ENCODE peak calls at places on chromosomes 5 and 9, in six cellular contexts. I is IMR-90, X is H1, D is neuronal stem cell, H is H9, N is trophoblast cell. C is an unnamed sample.

GRCh38 chr5:38468978-38469706 is 87.3 kb downstream of the LIFR start:
- DNase-seq in N (no peak), X (no peak), I (no peak), H (no peak), D (no peak), C (no peak)

GRCh38 chr9:111983484-111983908 is 86.9 kb downstream of the UGCG start:
- DNase-seq in N (no peak), H (no peak), D (no peak), I (no peak), X (no peak), C (no peak)

GRCh38 chr5:112025729-112026128 is 268.7 kb upstream of the NREP start:
- DNase-seq in I (no peak), X (no peak), D (no peak), H (no peak), N (no peak), C (no peak)

GRCh38 chr5:90368454-90369246 is 40.9 kb downstream of the CETN3 start:
- DNase-seq in N (no peak), D (no peak), X (no peak), H (no peak), I (no peak), C (no peak)

GRCh38 chr5:137091473-137091872 is 407.7 kb downstream of the SPOCK1 start:
- DNase-seq in D (no peak), X (no peak), N (no peak), I (no peak), H (peak), C (no peak)

GRCh38 chr9:111412280-111412679 is 71.9 kb downstream of the ECPAS start:
- DNase-seq in X (no peak), I (no peak), D (no peak), N (no peak), H (no peak), C (no peak)

GRCh38 chr5:16618138-16618897 is 1.5 kb upstream of the RETREG1 start:
- DNase-seq in I (no peak), N (no peak), H (no peak), D (no peak), X (no peak), C (no peak)

GRCh38 chr9:91060520-91061343 is 259.1 kb downstream of the SYK start:
- DNase-seq in I (peak), X (no peak), D (no peak), H (no peak), N (peak), C (peak)

GRCh38 chr9:123445981-123446610 is 90.1 kb downstream of the CRB2 start:
- DNase-seq in H (peak), I (peak), X (no peak), D (no peak), N (peak), C (no peak)

GRCh38 chr5:171562822-171563221 is 143.4 kb downstream of the FGF18 start:
- DNase-seq in D (no peak), N (no peak), X (no peak), H (no peak), I (peak), C (peak)

GRCh38 chr5:135869151-135869737 is 26.4 kb downstream of the IL9 start:
- DNase-seq in H (no peak), D (no peak), N (no peak), X (no peak), I (no peak), C (no peak)

GRCh38 chr5:107900721-107901120 is 230.0 kb upstream of the EFNA5 start:
- DNase-seq in X (no peak), N (no peak), I (no peak), D (no peak), H (no peak), C (no peak)

GRCh38 chr9:26193237-26193636 is 515.0 kb upstream of the TUSC1 start:
- DNase-seq in H (no peak), X (no peak), D (no peak), I (no peak), N (no peak), C (no peak)

GRCh38 chr5:42949348-42950090 is 90.6 kb downstream of the ANXA2R start:
- DNase-seq in H (no peak), I (peak), X (no peak), N (peak), D (no peak), C (no peak)

GRCh38 chr5:142320851-142321560 is 3.8 kb downstream of the SPRY4 start:
- DNase-seq in D (peak), I (peak), X (no peak), N (no peak), H (peak), C (peak)

GRCh38 chr5:56737002-56737621 is 78.2 kb upstream of the MAP3K1 start:
- DNase-seq in D (no peak), N (no peak), H (no peak), I (peak), X (no peak), C (peak)

GRCh38 chr5:166720026-166720425 is 1571.4 kb upstream of the WWC1 start:
- DNase-seq in H (no peak), X (no peak), I (no peak), D (no peak), N (no peak), C (no peak)

GRCh38 chr9:94819161-94819677 is 92.7 kb downstream of the AOPEP start:
- DNase-seq in H (no peak), N (peak), X (no peak), D (no peak), I (no peak), C (no peak)

GRCh38 chr5:143514915-143515314 is 111.4 kb upstream of the NR3C1 start:
- DNase-seq in H (no peak), N (no peak), I (peak), X (no peak), D (no peak), C (no peak)

GRCh38 chr5:59380350-59380951 is 513.1 kb downstream of the PDE4D start:
- DNase-seq in I (peak), D (no peak), H (no peak), X (no peak), N (peak), C (peak)

GRCh38 chr5:13601152-13601551 is 343.3 kb downstream of the DNAH5 start:
- DNase-seq in N (no peak), X (no peak), I (peak), D (no peak), H (no peak), C (peak)

GRCh38 chr5:167999182-167999581 is 292.3 kb upstream of the WWC1 start:
- DNase-seq in N (no peak), D (no peak), X (no peak), I (no peak), H (no peak), C (no peak)

GRCh38 chr9:123176230-123176629 is 92.2 kb downstream of the STRBP start:
- DNase-seq in H (no peak), D (no peak), N (no peak), I (peak), X (no peak), C (peak)

GRCh38 chr9:79565245-79565644 is 6.5 kb upstream of the TLE4 start:
- DNase-seq in I (peak), N (peak), D (no peak), H (no peak), X (no peak), C (no peak)

GRCh38 chr5:55427157-55427556 is 107.6 kb downstream of the PLPP1 start:
- DNase-seq in D (no peak), I (peak), N (no peak), H (no peak), X (no peak), C (peak)

GRCh38 chr5:146772881-146773440 is 105.6 kb downstream of the PPP2R2B start:
- DNase-seq in D (no peak), X (no peak), N (no peak), H (no peak), I (no peak), C (no peak)

GRCh38 chr9:136392538-136393449 is 7.2 kb downstream of the SNAPC4 start:
- DNase-seq in X (no peak), D (no peak), N (no peak), H (no peak), I (no peak), C (no peak)

GRCh38 chr5:52854949-52855348 is 67.2 kb downstream of the ITGA1 start:
- DNase-seq in D (no peak), I (no peak), N (no peak), X (no peak), H (no peak), C (no peak)

GRCh38 chr9:34381323-34381722 is 4.6 kb upstream of the MYORG start:
- DNase-seq in N (no peak), D (peak), H (peak), X (no peak), I (no peak), C (no peak)

GRCh38 chr9:5549671-5550650 is 39.6 kb downstream of the PDCD1LG2 start:
- DNase-seq in D (no peak), N (peak), X (no peak), H (no peak), I (peak), C (no peak)

GRCh38 chr5:81803812-81804211 is 52.9 kb upstream of the SSBP2 start:
- DNase-seq in H (no peak), N (peak), X (no peak), D (no peak), I (no peak), C (no peak)

GRCh38 chr9:132995906-132996305 is 17.4 kb downstream of the GFI1B start:
- DNase-seq in H (no peak), X (no peak), N (no peak), D (no peak), I (no peak), C (no peak)

GRCh38 chr9:132994410-132995120 is 16.1 kb downstream of the GFI1B start:
- DNase-seq in X (no peak), N (no peak), H (no peak), I (peak), D (no peak), C (peak)

GRCh38 chr9:132993511-132993939 is 15.0 kb downstream of the GFI1B start:
- DNase-seq in D (no peak), I (no peak), H (no peak), X (no peak), N (no peak), C (no peak)

GRCh38 chr9:132996526-132996925 is 18.0 kb downstream of the GFI1B start:
- DNase-seq in N (no peak), D (no peak), H (no peak), X (no peak), I (no peak), C (no peak)

DNA sequence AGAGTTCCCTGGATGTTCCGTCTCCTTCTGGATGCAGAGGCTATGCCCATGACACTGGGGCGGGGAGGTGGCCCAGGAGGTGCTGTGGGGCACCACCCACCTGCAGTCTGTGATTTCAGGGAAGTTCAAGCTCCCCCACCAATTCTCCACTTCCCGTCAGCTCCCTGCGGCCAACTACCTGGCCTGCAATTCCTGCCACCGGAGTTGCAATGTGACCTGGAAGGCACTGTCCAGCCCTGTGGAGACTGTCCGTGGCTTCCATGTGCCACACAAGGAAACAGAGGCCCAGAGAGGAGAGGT is 16.6 kb downstream of the GFI1B start:
- DNase-seq in N (no peak), D (no peak), X (no peak), H (no peak), I (no peak), C (no peak)
- H4K91ac ChIP-seq in N (no peak), D (no peak), X (no peak), H (no peak), I (no peak), C (no peak)

GRCh38 chr5:148730272-148730954 is 76.1 kb upstream of the HTR4 start:
- DNase-seq in X (no peak), D (no peak), H (no peak), N (no peak), I (peak), C (peak)
- H4K8ac ChIP-seq in X (no peak), D (no peak), H (no peak), N (no peak), I (no peak), C (no peak)

GRCh38 chr9:95939472-95939871 is 64.0 kb downstream of the ERCC6L2 start:
- DNase-seq in X (no peak), N (no peak), I (no peak), H (no peak), D (no peak), C (no peak)

GRCh38 chr9:95936579-95937075 is 61.1 kb downstream of the ERCC6L2 start:
- DNase-seq in D (no peak), I (no peak), N (no peak), X (no peak), H (no peak), C (peak)

GRCh38 chr9:95938724-95939123 is 63.2 kb downstream of the ERCC6L2 start:
- DNase-seq in X (no peak), I (no peak), H (no peak), N (no peak), D (no peak), C (no peak)

GRCh38 chr9:95935861-95936578 is 60.5 kb downstream of the ERCC6L2 start:
- DNase-seq in I (no peak), D (no peak), X (no peak), N (no peak), H (no peak), C (no peak)

GRCh38 chr9:95937131-95937530 is 61.6 kb downstream of the ERCC6L2 start:
- DNase-seq in D (no peak), I (no peak), X (no peak), N (no peak), H (no peak), C (no peak)
- H4K91ac ChIP-seq in D (no peak), I (no peak), X (no peak), N (no peak), H (no peak), C (no peak)

DNA sequence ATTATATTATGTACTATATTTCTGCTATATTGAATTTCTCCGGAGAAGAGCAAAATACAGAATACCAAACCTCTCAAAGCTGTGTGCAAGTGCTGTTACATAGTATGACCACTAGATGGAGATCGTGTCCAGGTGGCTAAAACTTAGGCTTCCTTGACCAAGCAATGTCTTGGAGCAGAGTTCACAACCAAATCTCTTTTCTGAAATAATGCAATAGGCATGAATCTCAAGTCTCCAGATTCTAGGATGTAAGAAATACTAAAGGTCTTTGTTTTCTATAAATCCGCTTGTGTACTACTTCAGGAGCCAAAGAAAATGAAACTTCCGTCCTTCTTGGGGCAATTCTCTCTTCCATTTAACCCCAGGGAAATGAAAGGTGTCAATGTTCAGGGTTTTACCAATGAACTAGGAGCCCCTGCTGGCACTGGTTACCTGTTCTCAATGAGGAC is 181.5 kb upstream of the RAI14 start:
- DNase-seq in I (peak), N (peak), H (peak), D (peak), X (no peak), C (peak)
- H4K8ac ChIP-seq in I (no peak), N (no peak), H (no peak), D (no peak), X (no peak), C (no peak)